ENCODE peak calls at places on chromosomes 5 and 9, in four cellular contexts. K, G, R and P are unnamed samples.
A peak's percentile ranks its signal among the peaks of the same experiment; 100 is the strongest.

GRCh38 chr5:73464016-73464745 is 15.6 kb upstream of the FOXD1 start:
- DNase-seq in K (no peak), G (no peak), R (no peak), P (peak; percentile 38)

GRCh38 chr5:39283231-39283818 is 64.0 kb upstream of the FYB1 start:
- DNase-seq in K (no peak), G (peak; percentile 61), R (peak; percentile 49), P (peak; percentile 88)

GRCh38 chr9:6557883-6558282 is 87.6 kb downstream of the GLDC start:
- DNase-seq in K (no peak), G (no peak), R (no peak), P (no peak)

GRCh38 chr9:133339641-133340040 is 3.7 kb upstream of the SURF6 start:
- DNase-seq in K (no peak), G (no peak), R (no peak), P (no peak)

GRCh38 chr9:124835026-124835501 is 18.2 kb upstream of the WDR38 start:
- DNase-seq in K (no peak), G (no peak), R (no peak), P (peak; percentile 93)

GRCh38 chr5:169636477-169637084 is 494 bp upstream of the DOCK2 start:
- DNase-seq in K (no peak), G (no peak), R (no peak), P (no peak)

GRCh38 chr9:92671323-92671722 is 1.4 kb upstream of the IPPK start:
- DNase-seq in K (no peak), G (peak; percentile 23), R (no peak), P (peak; percentile 82)

GRCh38 chr5:30572279-30572678 is 621.2 kb upstream of the CDH6 start:
- DNase-seq in K (no peak), G (peak; percentile 16), R (no peak), P (peak; percentile 52)

GRCh38 chr9:120714088-120714845 is at the start of gene MEGF9:
- DNase-seq in K (peak; percentile 84), G (peak; percentile 78), R (peak; percentile 97), P (peak; percentile 98)

GRCh38 chr9:93908591-93909241 is 46.4 kb downstream of the BARX1 start:
- DNase-seq in K (no peak), G (no peak), R (no peak), P (peak; percentile 5)

GRCh38 chr5:76332102-76332501 is 71.0 kb upstream of the IQGAP2 start:
- DNase-seq in K (no peak), G (no peak), R (no peak), P (no peak)

GRCh38 chr5:146516151-146516475 is at the start of gene GPR151:
- DNase-seq in K (no peak), G (no peak), R (no peak), P (peak; percentile 30)

GRCh38 chr9:19386469-19387044 is 6.5 kb upstream of the RPS6 start:
- DNase-seq in K (no peak), G (no peak), R (no peak), P (no peak)

GRCh38 chr9:33116855-33117254 is 40.4 kb upstream of the SMU1 start:
- DNase-seq in K (no peak), G (no peak), R (no peak), P (peak; percentile 17)

GRCh38 chr5:117590944-117591343 is 1016.3 kb upstream of the SEMA6A start:
- DNase-seq in K (no peak), G (peak; percentile 21), R (no peak), P (peak; percentile 38)

DNA sequence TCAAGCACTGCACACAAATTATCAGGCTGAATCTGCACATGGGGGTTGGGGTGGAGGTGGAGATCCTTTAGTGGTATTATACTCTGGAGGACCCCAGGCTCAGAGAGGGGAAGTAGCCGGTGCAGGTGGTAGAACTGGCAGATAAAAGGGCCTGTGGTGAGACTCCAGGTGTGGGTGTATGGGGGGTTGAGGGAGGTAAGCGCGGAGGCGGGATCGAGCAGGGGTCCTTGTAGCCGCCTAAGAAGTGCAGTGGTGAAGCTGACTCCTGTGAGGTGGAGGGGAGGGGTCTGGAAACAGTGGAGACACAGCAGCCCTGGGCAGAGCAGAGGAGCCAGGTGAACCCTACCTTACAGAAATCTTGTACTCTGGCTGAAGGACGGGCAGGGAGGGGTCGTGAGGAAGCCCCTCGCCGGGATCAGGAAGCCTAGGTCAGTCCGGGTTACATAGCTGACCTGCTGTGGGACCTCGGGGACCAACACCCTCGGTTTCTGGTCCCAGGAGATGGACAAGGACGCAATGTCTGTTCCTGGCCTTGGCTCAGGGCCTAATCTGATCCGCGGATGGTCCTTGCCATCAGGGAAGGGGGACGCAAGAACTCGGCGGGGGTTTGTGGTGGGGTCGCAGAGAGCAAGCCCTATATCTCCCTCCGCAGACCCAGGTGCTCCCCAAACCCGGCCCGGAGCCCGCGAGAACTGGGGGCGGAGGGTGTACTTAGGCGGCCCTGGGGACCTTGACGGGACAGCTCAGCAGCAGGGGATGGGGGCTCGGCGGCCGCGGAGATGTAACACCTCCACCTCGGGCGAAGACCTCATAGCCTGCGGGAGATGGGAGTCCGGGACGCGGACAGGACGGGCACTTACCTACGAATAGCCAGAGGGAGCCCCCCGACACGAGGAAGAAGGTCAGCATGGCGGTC is 555 bp downstream of the ACSL6 start:
- DNase-seq in K (no peak), G (no peak), R (peak; percentile 60), P (no peak)
- H3K4me3 ChIP-seq in K (peak overlapping the region; percentile 77), G (peak overlapping the region; percentile 23), R (peak overlapping the region; percentile 70), P (peak overlapping the region; percentile 56)

GRCh38 chr9:132042324-132042723 is 37.3 kb downstream of the MED27 start:
- DNase-seq in K (no peak), G (peak; percentile 86), R (no peak), P (peak; percentile 91)
- TF ChIP-seq CTCF in K (no peak), G (no peak), R (no peak), P (peak; percentile 22)

DNA sequence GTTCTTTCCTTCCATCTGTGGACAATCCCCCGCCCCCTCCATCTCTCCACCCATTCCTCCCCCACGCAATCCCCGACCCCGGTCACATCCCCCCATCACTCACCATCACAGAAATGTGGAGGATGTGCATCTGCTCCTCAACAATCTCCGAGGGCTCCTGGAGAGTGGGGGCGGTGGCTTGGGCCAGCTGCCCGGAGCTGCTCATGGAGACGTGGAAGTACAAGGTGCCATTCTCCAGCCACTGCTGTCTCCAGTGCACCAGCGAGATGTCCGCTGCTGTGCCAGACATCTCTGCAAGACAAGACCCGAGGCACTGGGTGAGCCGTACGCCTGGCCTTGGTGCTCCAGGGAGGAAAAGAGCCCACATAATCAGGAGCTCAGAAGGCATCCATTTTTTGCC is 123.6 kb downstream of the ASTN2 start:
- DNase-seq in K (no peak), G (no peak), R (no peak), P (no peak)
- H3K4me3 ChIP-seq in K (no peak overlapping the region), G (no peak overlapping the region), R (no peak overlapping the region), P (no peak overlapping the region)

DNA sequence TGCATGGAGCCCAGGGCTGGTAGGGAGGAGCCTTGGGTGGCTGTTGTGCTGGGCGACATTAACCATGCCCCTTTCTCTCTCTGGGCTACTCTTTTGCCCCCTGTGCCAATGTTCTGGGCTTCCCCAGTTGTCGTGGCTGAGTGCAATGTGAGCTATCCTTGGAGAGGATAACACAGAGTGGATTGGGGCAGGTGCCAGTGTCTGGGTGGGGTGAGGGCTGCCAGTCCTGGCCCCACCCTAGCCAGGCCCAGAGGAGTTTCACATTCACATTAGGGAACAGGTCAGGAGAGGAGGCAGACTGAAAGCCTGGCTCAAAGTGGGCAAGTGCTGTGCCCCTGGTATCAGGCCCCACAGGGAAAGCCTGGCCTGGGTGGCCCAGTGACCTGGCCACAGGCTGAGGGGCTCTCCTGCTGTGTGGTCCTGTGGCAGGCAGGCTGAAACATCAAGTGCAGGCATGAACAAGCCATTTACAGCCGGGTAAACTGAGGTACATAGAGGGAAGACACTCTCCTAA is 7.5 kb upstream of the NDST1 start:
- DNase-seq in K (no peak), G (no peak), R (no peak), P (no peak)
- TF ChIP-seq CTCF in K (no peak), G (no peak), R (no peak), P (no peak)

GRCh38 chr9:70924905-70925547 is 196.4 kb downstream of the TRPM3 start:
- DNase-seq in K (no peak), G (peak; percentile 45), R (no peak), P (peak; percentile 92)
- H3K4me3 ChIP-seq in K (peak overlapping the region; percentile 12), G (no peak overlapping the region), R (no peak overlapping the region), P (peak overlapping the region; percentile 3)